ENCODE peak calls at places on chromosomes 13 and 19, in nine cellular contexts. One of them, this sample, is unnamed.

GRCh38 chr13:108902557-108903155 is 273.2 kb downstream of the MYO16 start:
- DNase-seq in tibial artery: no peak
- DNase-seq in HS-27A: no peak
- DNase-seq in iris pigment epithelial cell: peak
- DNase-seq in stimulated activated CD8-positive, alpha-beta memory T cell treated with anti-CD3 and anti-CD28 coated beads, Interleukin-15, amount 100 ng/mL, for 1 hour: no peak
- DNase-seq in AML-193: no peak
- DNase-seq in activated naive CD8-positive, alpha-beta T cell treated with anti-CD3 and anti-CD28 coated beads for 36 hours: no peak
- DNase-seq in thoracic aorta: no peak
- DNase-seq in endodermal cell: no peak
- DNase-seq in this sample: no peak

GRCh38 chr13:60396783-60397692 is at the start of gene TDRD3:
- DNase-seq in tibial artery: peak
- DNase-seq in HS-27A: peak
- DNase-seq in iris pigment epithelial cell: peak
- DNase-seq in stimulated activated CD8-positive, alpha-beta memory T cell treated with anti-CD3 and anti-CD28 coated beads, Interleukin-15, amount 100 ng/mL, for 1 hour: peak
- DNase-seq in AML-193: peak
- DNase-seq in activated naive CD8-positive, alpha-beta T cell treated with anti-CD3 and anti-CD28 coated beads for 36 hours: peak
- DNase-seq in thoracic aorta: peak
- DNase-seq in endodermal cell: peak
- DNase-seq in this sample: peak

GRCh38 chr13:103908274-103908673 is 842.1 kb upstream of the SLC10A2 start:
- DNase-seq in tibial artery: no peak
- DNase-seq in HS-27A: no peak
- DNase-seq in iris pigment epithelial cell: no peak
- DNase-seq in stimulated activated CD8-positive, alpha-beta memory T cell treated with anti-CD3 and anti-CD28 coated beads, Interleukin-15, amount 100 ng/mL, for 1 hour: no peak
- DNase-seq in AML-193: no peak
- DNase-seq in activated naive CD8-positive, alpha-beta T cell treated with anti-CD3 and anti-CD28 coated beads for 36 hours: no peak
- DNase-seq in thoracic aorta: no peak
- DNase-seq in endodermal cell: no peak
- DNase-seq in this sample: no peak

GRCh38 chr13:47679391-47679790 is 321.7 kb downstream of the SUCLA2 start:
- DNase-seq in tibial artery: no peak
- DNase-seq in HS-27A: no peak
- DNase-seq in iris pigment epithelial cell: peak
- DNase-seq in stimulated activated CD8-positive, alpha-beta memory T cell treated with anti-CD3 and anti-CD28 coated beads, Interleukin-15, amount 100 ng/mL, for 1 hour: no peak
- DNase-seq in AML-193: no peak
- DNase-seq in activated naive CD8-positive, alpha-beta T cell treated with anti-CD3 and anti-CD28 coated beads for 36 hours: no peak
- DNase-seq in thoracic aorta: no peak
- DNase-seq in endodermal cell: no peak
- DNase-seq in this sample: no peak

GRCh38 chr13:99905814-99906213 is 65.8 kb downstream of the ZIC5 start:
- DNase-seq in tibial artery: no peak
- DNase-seq in HS-27A: no peak
- DNase-seq in iris pigment epithelial cell: no peak
- DNase-seq in stimulated activated CD8-positive, alpha-beta memory T cell treated with anti-CD3 and anti-CD28 coated beads, Interleukin-15, amount 100 ng/mL, for 1 hour: no peak
- DNase-seq in AML-193: no peak
- DNase-seq in activated naive CD8-positive, alpha-beta T cell treated with anti-CD3 and anti-CD28 coated beads for 36 hours: no peak
- DNase-seq in thoracic aorta: no peak
- DNase-seq in endodermal cell: no peak
- DNase-seq in this sample: no peak

GRCh38 chr13:97205971-97206370 is 16.2 kb upstream of the MBNL2 start:
- DNase-seq in tibial artery: no peak
- DNase-seq in HS-27A: no peak
- DNase-seq in iris pigment epithelial cell: peak
- DNase-seq in stimulated activated CD8-positive, alpha-beta memory T cell treated with anti-CD3 and anti-CD28 coated beads, Interleukin-15, amount 100 ng/mL, for 1 hour: no peak
- DNase-seq in AML-193: no peak
- DNase-seq in activated naive CD8-positive, alpha-beta T cell treated with anti-CD3 and anti-CD28 coated beads for 36 hours: no peak
- DNase-seq in thoracic aorta: no peak
- DNase-seq in endodermal cell: no peak
- DNase-seq in this sample: no peak

GRCh38 chr19:4773047-4773640 is 18.4 kb upstream of the FEM1A start:
- DNase-seq in tibial artery: no peak
- DNase-seq in HS-27A: no peak
- DNase-seq in iris pigment epithelial cell: no peak
- DNase-seq in stimulated activated CD8-positive, alpha-beta memory T cell treated with anti-CD3 and anti-CD28 coated beads, Interleukin-15, amount 100 ng/mL, for 1 hour: no peak
- DNase-seq in AML-193: no peak
- DNase-seq in activated naive CD8-positive, alpha-beta T cell treated with anti-CD3 and anti-CD28 coated beads for 36 hours: no peak
- DNase-seq in thoracic aorta: no peak
- DNase-seq in endodermal cell: no peak
- DNase-seq in this sample: no peak

GRCh38 chr19:46428278-46429141 is at the start of gene PNMA8C:
- DNase-seq in tibial artery: peak
- DNase-seq in HS-27A: no peak
- DNase-seq in iris pigment epithelial cell: peak
- DNase-seq in stimulated activated CD8-positive, alpha-beta memory T cell treated with anti-CD3 and anti-CD28 coated beads, Interleukin-15, amount 100 ng/mL, for 1 hour: no peak
- DNase-seq in AML-193: no peak
- DNase-seq in activated naive CD8-positive, alpha-beta T cell treated with anti-CD3 and anti-CD28 coated beads for 36 hours: peak
- DNase-seq in thoracic aorta: peak
- DNase-seq in endodermal cell: peak
- DNase-seq in this sample: peak

GRCh38 chr19:21084343-21084742 is 2.3 kb downstream of the ZNF714 start:
- DNase-seq in tibial artery: no peak
- DNase-seq in HS-27A: no peak
- DNase-seq in iris pigment epithelial cell: peak
- DNase-seq in stimulated activated CD8-positive, alpha-beta memory T cell treated with anti-CD3 and anti-CD28 coated beads, Interleukin-15, amount 100 ng/mL, for 1 hour: no peak
- DNase-seq in AML-193: no peak
- DNase-seq in activated naive CD8-positive, alpha-beta T cell treated with anti-CD3 and anti-CD28 coated beads for 36 hours: peak
- DNase-seq in thoracic aorta: no peak
- DNase-seq in endodermal cell: no peak
- DNase-seq in this sample: no peak

GRCh38 chr13:34474469-34474868 is 467.6 kb upstream of the NBEA start:
- DNase-seq in tibial artery: no peak
- DNase-seq in HS-27A: no peak
- DNase-seq in iris pigment epithelial cell: no peak
- DNase-seq in stimulated activated CD8-positive, alpha-beta memory T cell treated with anti-CD3 and anti-CD28 coated beads, Interleukin-15, amount 100 ng/mL, for 1 hour: no peak
- DNase-seq in AML-193: no peak
- DNase-seq in activated naive CD8-positive, alpha-beta T cell treated with anti-CD3 and anti-CD28 coated beads for 36 hours: no peak
- DNase-seq in thoracic aorta: no peak
- DNase-seq in endodermal cell: no peak
- DNase-seq in this sample: no peak

GRCh38 chr19:17861542-17862402 is 2.1 kb downstream of the RPL18A start:
- DNase-seq in tibial artery: no peak
- DNase-seq in HS-27A: no peak
- DNase-seq in iris pigment epithelial cell: no peak
- DNase-seq in stimulated activated CD8-positive, alpha-beta memory T cell treated with anti-CD3 and anti-CD28 coated beads, Interleukin-15, amount 100 ng/mL, for 1 hour: no peak
- DNase-seq in AML-193: no peak
- DNase-seq in activated naive CD8-positive, alpha-beta T cell treated with anti-CD3 and anti-CD28 coated beads for 36 hours: no peak
- DNase-seq in thoracic aorta: no peak
- DNase-seq in endodermal cell: no peak
- DNase-seq in this sample: no peak

GRCh38 chr19:45256836-45257235 is 5.8 kb downstream of the MARK4 start:
- DNase-seq in tibial artery: no peak
- DNase-seq in HS-27A: no peak
- DNase-seq in iris pigment epithelial cell: no peak
- DNase-seq in stimulated activated CD8-positive, alpha-beta memory T cell treated with anti-CD3 and anti-CD28 coated beads, Interleukin-15, amount 100 ng/mL, for 1 hour: no peak
- DNase-seq in AML-193: no peak
- DNase-seq in activated naive CD8-positive, alpha-beta T cell treated with anti-CD3 and anti-CD28 coated beads for 36 hours: no peak
- DNase-seq in thoracic aorta: no peak
- DNase-seq in endodermal cell: no peak
- DNase-seq in this sample: no peak

GRCh38 chr13:67829641-67830040 is 599.5 kb upstream of the PCDH9 start:
- DNase-seq in tibial artery: no peak
- DNase-seq in HS-27A: peak
- DNase-seq in iris pigment epithelial cell: no peak
- DNase-seq in stimulated activated CD8-positive, alpha-beta memory T cell treated with anti-CD3 and anti-CD28 coated beads, Interleukin-15, amount 100 ng/mL, for 1 hour: no peak
- DNase-seq in AML-193: no peak
- DNase-seq in activated naive CD8-positive, alpha-beta T cell treated with anti-CD3 and anti-CD28 coated beads for 36 hours: no peak
- DNase-seq in thoracic aorta: no peak
- DNase-seq in endodermal cell: peak
- DNase-seq in this sample: no peak

This sample was measured in glutamatergic neuron.